ENCODE peak calls at places on chromosomes 3 and 15, in ten cellular contexts. D is HCT116, O is PC-3, A is neural progenitor cell, W is GM23248, I is OCI-LY7, L is IMR-90, F is fibroblast of lung, H is PC-9, T is H9. J is an unnamed sample.
A peak's percentile ranks its signal among the peaks of the same experiment; 100 is the strongest.

GRCh38 chr3:118544458-118544857 is 490.2 kb downstream of the IGSF11 start:
- DNase-seq in D (peak; percentile 38), O (peak; percentile 48), A (no peak), W (no peak), I (no peak), L (no peak), F (peak; percentile 37), H (no peak), T (peak; percentile 40), J (no peak)

GRCh38 chr3:78140274-78140673 is 1100.4 kb downstream of the ROBO2 start:
- DNase-seq in D (no peak), O (no peak), A (no peak), W (no peak), I (no peak), L (peak; percentile 27), F (peak; percentile 15), H (no peak), T (no peak), J (no peak)

GRCh38 chr3:23926736-23927135 is 9.8 kb downstream of the RPL15 start:
- DNase-seq in D (no peak), O (no peak), A (no peak), W (no peak), I (no peak), L (no peak), F (no peak), H (no peak), T (no peak), J (no peak)

GRCh38 chr3:149197669-149198068 is 24.0 kb downstream of the CP start:
- DNase-seq in D (no peak), O (no peak), A (peak; percentile 56), W (no peak), I (no peak), L (no peak), F (no peak), H (no peak), T (peak; percentile 67), J (no peak)

GRCh38 chr15:100696452-100696851 is 94.1 kb downstream of the ASB7 start:
- DNase-seq in D (no peak), O (no peak), A (no peak), W (no peak), I (no peak), L (no peak), F (peak; percentile 85), H (no peak), T (peak; percentile 2), J (no peak)

GRCh38 chr3:71724171-71724453 is 1.1 kb downstream of the EIF4E3 start:
- DNase-seq in D (no peak), O (no peak), A (no peak), W (no peak), I (no peak), L (no peak), F (no peak), H (no peak), T (no peak), J (no peak)

GRCh38 chr3:183489455-183490210 is 61.2 kb upstream of the MCF2L2 start:
- DNase-seq in D (no peak), O (peak; percentile 27), A (no peak), W (peak; percentile 59), I (no peak), L (peak; percentile 43), F (peak; percentile 43), H (peak; percentile 36), T (no peak), J (no peak)

GRCh38 chr15:62519900-62520299 is 354.8 kb upstream of the C2CD4B start:
- DNase-seq in D (no peak), O (no peak), A (no peak), W (no peak), I (no peak), L (no peak), F (no peak), H (no peak), T (no peak), J (no peak)

GRCh38 chr3:155809181-155809580 is 3.1 kb upstream of the C3orf33 start:
- DNase-seq in D (no peak), O (no peak), A (no peak), W (peak; percentile 76), I (no peak), L (peak; percentile 27), F (peak; percentile 13), H (no peak), T (no peak), J (no peak)

GRCh38 chr3:130963878-130964277 is 62.7 kb downstream of the ASTE1 start:
- DNase-seq in D (peak; percentile 73), O (peak; percentile 93), A (peak; percentile 81), W (peak; percentile 95), I (no peak), L (peak; percentile 98), F (peak; percentile 99), H (peak; percentile 78), T (no peak), J (no peak)

GRCh38 chr3:133865136-133865855 is 30.4 kb downstream of the RAB6B start:
- DNase-seq in D (no peak), O (no peak), A (no peak), W (no peak), I (no peak), L (no peak), F (no peak), H (no peak), T (no peak), J (no peak)

GRCh38 chr3:73056365-73057150 is 4.9 kb upstream of the EBLN2 start:
- DNase-seq in D (peak; percentile 32), O (peak; percentile 56), A (peak; percentile 25), W (peak; percentile 72), I (peak; percentile 16), L (peak; percentile 62), F (no peak), H (no peak), T (no peak), J (no peak)

GRCh38 chr3:117105650-117106049 is 396.1 kb downstream of the TUSC7 start:
- DNase-seq in D (no peak), O (no peak), A (no peak), W (peak; percentile 72), I (no peak), L (peak; percentile 90), F (peak; percentile 68), H (no peak), T (no peak), J (no peak)

GRCh38 chr3:126537116-126537729 is 13.3 kb downstream of the CHST13 start:
- DNase-seq in D (no peak), O (no peak), A (no peak), W (no peak), I (no peak), L (no peak), F (no peak), H (no peak), T (peak; percentile 20), J (no peak)

GRCh38 chr3:125160911-125161371 is 51.6 kb downstream of the SLC12A8 start:
- DNase-seq in D (no peak), O (no peak), A (no peak), W (peak; percentile 59), I (no peak), L (peak; percentile 62), F (peak; percentile 92), H (no peak), T (no peak), J (no peak)

GRCh38 chr3:57557088-57557537 is 1.0 kb downstream of the PDE12 start:
- DNase-seq in D (no peak), O (peak; percentile 52), A (peak; percentile 24), W (peak; percentile 79), I (peak; percentile 69), L (peak; percentile 56), F (peak; percentile 49), H (no peak), T (peak; percentile 49), J (peak; percentile 48)

GRCh38 chr3:180870008-180870733 is 42.3 kb upstream of the FXR1 start:
- DNase-seq in D (no peak), O (no peak), A (peak; percentile 57), W (peak; percentile 57), I (no peak), L (no peak), F (peak; percentile 12), H (no peak), T (peak; percentile 75), J (no peak)

GRCh38 chr3:11580645-11581044 is 63.1 kb downstream of the VGLL4 start:
- DNase-seq in D (no peak), O (no peak), A (no peak), W (no peak), I (no peak), L (peak; percentile 52), F (no peak), H (no peak), T (no peak), J (no peak)
- H3K4me1 ChIP-seq in D (peaks cover 9% of the 10 kb centered on the region), O (no peaks in the 10 kb centered on the region), A (peaks cover 43% of the 10 kb centered on the region), W (peaks cover 48% of the 10 kb centered on the region), I (peaks cover 39% of the 10 kb centered on the region), L (peaks cover 23% of the 10 kb centered on the region), F (peaks cover 23% of the 10 kb centered on the region), H (no peaks in the 10 kb centered on the region), T (peaks cover 13% of the 10 kb centered on the region), J (peaks cover 3% of the 10 kb centered on the region)

DNA sequence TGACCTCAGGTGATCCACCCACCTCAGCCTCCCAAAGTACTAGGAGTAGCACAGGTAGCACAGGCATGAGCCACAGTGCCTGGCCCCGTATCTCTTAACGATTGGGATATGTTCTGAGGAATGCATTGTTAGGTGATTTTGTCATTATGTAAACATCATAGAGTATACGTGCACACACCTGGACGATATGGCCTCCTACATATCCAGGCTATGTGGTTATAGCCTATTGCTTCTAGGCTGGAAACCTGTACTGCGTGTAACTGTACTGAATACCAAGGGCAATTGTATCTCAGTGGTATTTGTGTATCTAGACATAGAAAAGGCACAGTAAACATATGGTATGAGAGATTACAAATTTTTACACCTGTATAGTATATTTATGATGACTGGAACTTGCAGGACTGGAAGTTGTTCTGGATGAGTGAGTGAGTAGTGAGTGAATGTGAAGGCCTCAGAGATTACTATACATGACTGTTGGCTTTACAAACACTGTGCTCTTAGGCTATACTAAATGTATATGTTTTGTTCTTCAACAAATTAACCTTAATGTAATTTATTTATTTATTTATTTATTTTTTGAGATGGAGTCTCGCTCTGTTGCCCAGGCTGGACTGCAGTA is 120.7 kb downstream of the MBNL1 start:
- DNase-seq in D (no peak), O (peak; percentile 89), A (no peak), W (no peak), I (no peak), L (no peak), F (no peak), H (peak; percentile 47), T (no peak), J (no peak)
- H4K20me1 ChIP-seq in D (no peaks in the 10 kb centered on the region), O (peaks cover 6% of the 10 kb centered on the region), A (no peaks in the 10 kb centered on the region), W (no peaks in the 10 kb centered on the region), I (peaks cover 34% of the 10 kb centered on the region), L (peaks cover 47% of the 10 kb centered on the region), F (peaks cover 3% of the 10 kb centered on the region), H (peaks cover 4% of the 10 kb centered on the region), T (no peaks in the 10 kb centered on the region), J (peaks cover 64% of the 10 kb centered on the region)

DNA sequence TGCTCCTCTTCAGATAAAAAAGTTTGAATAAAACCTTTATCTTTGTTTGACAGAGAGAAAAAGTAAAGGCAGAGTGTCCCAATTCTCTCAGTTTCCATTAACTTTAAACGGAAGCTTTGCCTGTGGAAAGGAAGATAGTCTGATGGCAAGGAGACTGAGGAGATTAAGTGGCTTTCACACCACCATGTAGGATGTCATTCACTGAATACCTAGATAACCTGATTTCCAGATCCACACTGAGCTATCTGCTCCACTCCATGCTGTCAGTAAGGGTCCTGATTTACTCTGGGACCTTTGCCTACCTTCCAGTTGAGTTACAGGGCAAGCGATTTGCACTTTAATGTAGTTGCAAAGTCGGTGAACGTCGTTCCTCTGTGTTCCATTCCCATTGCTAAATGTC is 233.4 kb upstream of the TBL1XR1 start:
- DNase-seq in D (no peak), O (no peak), A (no peak), W (no peak), I (no peak), L (no peak), F (no peak), H (no peak), T (no peak), J (no peak)
- H3K27ac ChIP-seq in D (no peak overlapping the region), O (no peak overlapping the region), A (peak overlapping the region; percentile 59), W (no peak overlapping the region), I (no peak overlapping the region), L (no peak overlapping the region), F (no peak overlapping the region), H (no peak overlapping the region), T (no peak overlapping the region), J (no peak overlapping the region)

GRCh38 chr3:43323541-43323940 is 37.2 kb downstream of the SNRK start:
- DNase-seq in D (no peak), O (no peak), A (no peak), W (no peak), I (no peak), L (no peak), F (no peak), H (no peak), T (no peak), J (no peak)
- H3K4me1 ChIP-seq in D (no peaks in the 10 kb centered on the region), O (no peaks in the 10 kb centered on the region), A (no peaks in the 10 kb centered on the region), W (no peaks in the 10 kb centered on the region), I (no peaks in the 10 kb centered on the region), L (no peaks in the 10 kb centered on the region), F (peaks cover 3% of the 10 kb centered on the region), H (no peaks in the 10 kb centered on the region), T (no peaks in the 10 kb centered on the region), J (peaks cover 12% of the 10 kb centered on the region)

J was measured in DND-41.